ENCODE peak calls at places on chromosomes 4 and X, in four cellular contexts. One of them, this sample, is unnamed.

GRCh38 chr4:38820329-38821061 is 15.9 kb upstream of the TLR1 start:
- DNase-seq in esophagus squamous epithelium: no peak
- DNase-seq in colonic mucosa: no peak
- DNase-seq in CD4-positive, alpha-beta T cell: no peak
- DNase-seq in this sample: no peak

GRCh38 chr4:5465956-5466355 is 242.4 kb downstream of the EVC2 start:
- DNase-seq in esophagus squamous epithelium: no peak
- DNase-seq in colonic mucosa: no peak
- DNase-seq in CD4-positive, alpha-beta T cell: no peak
- DNase-seq in this sample: no peak

GRCh38 chrX:109270580-109271484 is 211.1 kb downstream of the GUCY2F start:
- DNase-seq in esophagus squamous epithelium: peak
- DNase-seq in colonic mucosa: no peak
- DNase-seq in CD4-positive, alpha-beta T cell: no peak
- DNase-seq in this sample: peak

GRCh38 chr4:8045909-8046308 is 106.2 kb upstream of the AFAP1 start:
- DNase-seq in esophagus squamous epithelium: no peak
- DNase-seq in colonic mucosa: no peak
- DNase-seq in CD4-positive, alpha-beta T cell: no peak
- DNase-seq in this sample: no peak

GRCh38 chr4:122854860-122855259 is 28.2 kb downstream of the FGF2 start:
- DNase-seq in esophagus squamous epithelium: no peak
- DNase-seq in colonic mucosa: no peak
- DNase-seq in CD4-positive, alpha-beta T cell: no peak
- DNase-seq in this sample: peak

GRCh38 chr4:93810340-93810992 is 18.1 kb upstream of the ATOH1 start:
- DNase-seq in esophagus squamous epithelium: no peak
- DNase-seq in colonic mucosa: peak
- DNase-seq in CD4-positive, alpha-beta T cell: no peak
- DNase-seq in this sample: no peak

GRCh38 chr4:19791422-19792113 is 460.1 kb upstream of the SLIT2 start:
- DNase-seq in esophagus squamous epithelium: no peak
- DNase-seq in colonic mucosa: no peak
- DNase-seq in CD4-positive, alpha-beta T cell: no peak
- DNase-seq in this sample: no peak

GRCh38 chrX:54807524-54808108 is at the start of gene MAGED2:
- DNase-seq in esophagus squamous epithelium: no peak
- DNase-seq in colonic mucosa: peak
- DNase-seq in CD4-positive, alpha-beta T cell: peak
- DNase-seq in this sample: no peak

GRCh38 chrX:132948648-132949260 is 9.7 kb downstream of the HS6ST2 start:
- DNase-seq in esophagus squamous epithelium: no peak
- DNase-seq in colonic mucosa: no peak
- DNase-seq in CD4-positive, alpha-beta T cell: no peak
- DNase-seq in this sample: peak

GRCh38 chr4:69467797-69468196 is 27.9 kb downstream of the UGT2B4 start:
- DNase-seq in esophagus squamous epithelium: no peak
- DNase-seq in colonic mucosa: no peak
- DNase-seq in CD4-positive, alpha-beta T cell: no peak
- DNase-seq in this sample: no peak

GRCh38 chrX:16666541-16666940 is 16.6 kb downstream of the S100G start:
- DNase-seq in esophagus squamous epithelium: no peak
- DNase-seq in colonic mucosa: no peak
- DNase-seq in CD4-positive, alpha-beta T cell: no peak
- DNase-seq in this sample: no peak

GRCh38 chr4:39502034-39502658 is 25.1 kb downstream of the UGDH start:
- DNase-seq in esophagus squamous epithelium: no peak
- DNase-seq in colonic mucosa: no peak
- DNase-seq in CD4-positive, alpha-beta T cell: no peak
- DNase-seq in this sample: no peak

GRCh38 chrX:65522739-65523372 is 11.7 kb downstream of the LAS1L start:
- DNase-seq in esophagus squamous epithelium: no peak
- DNase-seq in colonic mucosa: no peak
- DNase-seq in CD4-positive, alpha-beta T cell: no peak
- DNase-seq in this sample: no peak

GRCh38 chr4:140005699-140006098 is 148.3 kb downstream of the MAML3 start:
- DNase-seq in esophagus squamous epithelium: no peak
- DNase-seq in colonic mucosa: no peak
- DNase-seq in CD4-positive, alpha-beta T cell: no peak
- DNase-seq in this sample: no peak

GRCh38 chr4:73281982-73282381 is 23.4 kb upstream of the ANKRD17 start:
- DNase-seq in esophagus squamous epithelium: no peak
- DNase-seq in colonic mucosa: no peak
- DNase-seq in CD4-positive, alpha-beta T cell: no peak
- DNase-seq in this sample: no peak

GRCh38 chr4:19772581-19772980 is 479.1 kb upstream of the SLIT2 start:
- DNase-seq in esophagus squamous epithelium: no peak
- DNase-seq in colonic mucosa: no peak
- DNase-seq in CD4-positive, alpha-beta T cell: no peak
- DNase-seq in this sample: no peak

GRCh38 chrX:107700317-107700774 is 72.0 kb downstream of the PRPS1 start:
- DNase-seq in esophagus squamous epithelium: no peak
- DNase-seq in colonic mucosa: no peak
- DNase-seq in CD4-positive, alpha-beta T cell: no peak
- DNase-seq in this sample: no peak

GRCh38 chrX:139194571-139195280 is 335.8 kb upstream of the F9 start:
- DNase-seq in esophagus squamous epithelium: no peak
- DNase-seq in colonic mucosa: no peak
- DNase-seq in CD4-positive, alpha-beta T cell: no peak
- DNase-seq in this sample: no peak

GRCh38 chrX:102950908-102951866 is 14.1 kb downstream of the RAB40AL start:
- DNase-seq in esophagus squamous epithelium: no peak
- DNase-seq in colonic mucosa: peak
- DNase-seq in CD4-positive, alpha-beta T cell: peak
- DNase-seq in this sample: peak

GRCh38 chrX:151985955-151986354 is 11.5 kb upstream of the GABRE start:
- DNase-seq in esophagus squamous epithelium: no peak
- DNase-seq in colonic mucosa: peak
- DNase-seq in CD4-positive, alpha-beta T cell: no peak
- DNase-seq in this sample: peak

DNA sequence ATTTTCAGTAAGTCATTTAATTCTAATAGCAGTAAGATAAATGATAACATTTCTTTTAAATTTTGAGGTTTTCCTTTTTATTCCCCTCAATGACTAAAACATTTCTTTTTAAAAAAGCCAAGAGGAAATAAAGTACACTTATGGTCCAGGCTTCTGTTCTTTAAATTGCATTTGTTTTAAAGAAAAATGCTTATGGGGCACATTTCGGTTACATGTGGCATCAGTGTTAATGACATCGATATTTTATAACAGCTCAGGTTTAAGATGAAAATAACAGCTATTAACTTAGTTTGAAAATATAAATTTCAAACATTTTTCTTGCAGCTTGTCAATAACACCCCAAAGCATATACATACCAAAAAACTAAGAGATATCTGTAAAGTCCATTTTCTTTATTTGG is 1161.1 kb downstream of the PCDH18 start:
- DNase-seq in esophagus squamous epithelium: no peak
- DNase-seq in colonic mucosa: no peak
- DNase-seq in CD4-positive, alpha-beta T cell: no peak
- DNase-seq in this sample: no peak
- TF ChIP-seq CTCF in esophagus squamous epithelium: no peak
- TF ChIP-seq CTCF in colonic mucosa: no peak
- TF ChIP-seq CTCF in CD4-positive, alpha-beta T cell: no peak
- TF ChIP-seq CTCF in this sample: no peak

GRCh38 chrX:149962859-149963757 is 24.8 kb upstream of the EOLA2 start:
- DNase-seq in esophagus squamous epithelium: no peak
- DNase-seq in colonic mucosa: peak
- DNase-seq in CD4-positive, alpha-beta T cell: no peak
- DNase-seq in this sample: peak
- TF ChIP-seq CTCF in esophagus squamous epithelium: peak
- TF ChIP-seq CTCF in colonic mucosa: peak
- TF ChIP-seq CTCF in CD4-positive, alpha-beta T cell: no peak
- TF ChIP-seq CTCF in this sample: peak

GRCh38 chr4:105631818-105632400 is 76.6 kb downstream of the INTS12 start:
- DNase-seq in esophagus squamous epithelium: no peak
- DNase-seq in colonic mucosa: no peak
- DNase-seq in CD4-positive, alpha-beta T cell: no peak
- DNase-seq in this sample: no peak
- TF ChIP-seq CTCF in esophagus squamous epithelium: peak
- TF ChIP-seq CTCF in colonic mucosa: no peak
- TF ChIP-seq CTCF in CD4-positive, alpha-beta T cell: peak
- TF ChIP-seq CTCF in this sample: no peak

DNA sequence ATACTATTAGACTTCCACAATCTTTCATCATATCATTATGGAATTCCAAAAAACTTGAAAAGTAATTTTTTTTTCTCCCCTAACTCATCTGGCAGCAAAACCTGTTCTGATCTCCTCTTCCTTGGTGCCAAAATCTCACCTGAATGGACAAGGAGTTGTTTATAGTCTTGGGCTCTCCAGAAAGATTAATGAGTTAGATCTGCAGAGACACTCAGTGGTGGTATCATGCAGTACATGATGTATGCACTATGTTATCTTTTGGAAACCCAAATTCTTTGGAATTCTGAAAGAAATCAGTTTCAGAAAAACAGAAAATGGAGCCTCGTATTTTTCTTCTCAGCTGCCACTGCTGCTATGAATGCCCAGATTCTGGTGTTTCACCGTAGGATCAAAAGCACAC is 11.7 kb downstream of the GPM6B start:
- DNase-seq in esophagus squamous epithelium: no peak
- DNase-seq in colonic mucosa: no peak
- DNase-seq in CD4-positive, alpha-beta T cell: no peak
- DNase-seq in this sample: no peak
- TF ChIP-seq CTCF in esophagus squamous epithelium: no peak
- TF ChIP-seq CTCF in colonic mucosa: no peak
- TF ChIP-seq CTCF in CD4-positive, alpha-beta T cell: no peak
- TF ChIP-seq CTCF in this sample: no peak

DNA sequence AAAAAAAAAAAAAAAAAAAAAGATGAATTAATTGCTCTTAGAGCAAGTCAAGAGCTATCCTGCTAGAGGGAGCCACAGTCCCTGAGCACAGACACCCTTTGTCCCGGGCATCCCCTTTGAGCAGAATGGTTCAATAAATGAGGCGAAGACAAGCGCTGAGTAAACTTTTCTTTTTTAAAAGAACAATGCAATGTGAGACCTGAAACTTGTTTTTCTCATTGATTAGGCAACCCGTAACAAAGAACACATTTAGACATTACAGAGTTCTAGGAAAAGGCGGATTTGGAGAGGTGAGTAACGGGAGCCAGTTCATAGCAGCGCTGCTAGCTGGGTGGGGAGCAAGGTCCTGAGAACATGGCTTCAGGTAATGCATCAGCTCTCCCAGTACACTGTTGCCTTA is 46.1 kb downstream of the GRK4 start:
- DNase-seq in esophagus squamous epithelium: no peak
- DNase-seq in colonic mucosa: no peak
- DNase-seq in CD4-positive, alpha-beta T cell: no peak
- DNase-seq in this sample: peak
- TF ChIP-seq CTCF in esophagus squamous epithelium: peak
- TF ChIP-seq CTCF in colonic mucosa: no peak
- TF ChIP-seq CTCF in CD4-positive, alpha-beta T cell: no peak
- TF ChIP-seq CTCF in this sample: no peak

GRCh38 chr4:153428816-153429592 is 37.2 kb upstream of the TMEM131L start:
- DNase-seq in esophagus squamous epithelium: no peak
- DNase-seq in colonic mucosa: no peak
- DNase-seq in CD4-positive, alpha-beta T cell: no peak
- DNase-seq in this sample: no peak

GRCh38 chr4:153438916-153439756 is 27.0 kb upstream of the TMEM131L start:
- DNase-seq in esophagus squamous epithelium: no peak
- DNase-seq in colonic mucosa: no peak
- DNase-seq in CD4-positive, alpha-beta T cell: no peak
- DNase-seq in this sample: no peak

GRCh38 chr4:153434190-153434589 is 32.0 kb upstream of the TMEM131L start:
- DNase-seq in esophagus squamous epithelium: no peak
- DNase-seq in colonic mucosa: no peak
- DNase-seq in CD4-positive, alpha-beta T cell: no peak
- DNase-seq in this sample: no peak

GRCh38 chr4:153432971-153433752 is 33.0 kb upstream of the TMEM131L start:
- DNase-seq in esophagus squamous epithelium: peak
- DNase-seq in colonic mucosa: peak
- DNase-seq in CD4-positive, alpha-beta T cell: peak
- DNase-seq in this sample: peak

DNA sequence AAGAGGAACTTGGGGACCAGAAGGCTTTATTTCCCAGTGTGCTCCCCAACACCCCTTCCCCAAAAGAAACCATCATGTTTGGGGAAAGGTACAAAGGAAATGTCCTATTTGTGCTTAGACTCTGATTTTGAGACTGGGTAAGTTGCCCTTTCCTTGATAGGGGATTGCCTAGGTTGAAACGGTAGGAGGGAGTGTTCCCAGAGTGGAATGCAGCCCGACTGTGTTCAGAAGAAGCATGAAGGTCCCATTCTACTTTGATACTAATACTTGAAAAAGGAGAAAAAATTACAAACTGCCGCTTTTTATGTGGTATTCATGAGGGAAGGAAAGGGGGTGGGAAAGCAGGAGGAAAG is 32.4 kb upstream of the TMEM131L start:
- DNase-seq in esophagus squamous epithelium: no peak
- DNase-seq in colonic mucosa: no peak
- DNase-seq in CD4-positive, alpha-beta T cell: no peak
- DNase-seq in this sample: no peak
- TF ChIP-seq CTCF in esophagus squamous epithelium: no peak
- TF ChIP-seq CTCF in colonic mucosa: no peak
- TF ChIP-seq CTCF in CD4-positive, alpha-beta T cell: no peak
- TF ChIP-seq CTCF in this sample: no peak

DNA sequence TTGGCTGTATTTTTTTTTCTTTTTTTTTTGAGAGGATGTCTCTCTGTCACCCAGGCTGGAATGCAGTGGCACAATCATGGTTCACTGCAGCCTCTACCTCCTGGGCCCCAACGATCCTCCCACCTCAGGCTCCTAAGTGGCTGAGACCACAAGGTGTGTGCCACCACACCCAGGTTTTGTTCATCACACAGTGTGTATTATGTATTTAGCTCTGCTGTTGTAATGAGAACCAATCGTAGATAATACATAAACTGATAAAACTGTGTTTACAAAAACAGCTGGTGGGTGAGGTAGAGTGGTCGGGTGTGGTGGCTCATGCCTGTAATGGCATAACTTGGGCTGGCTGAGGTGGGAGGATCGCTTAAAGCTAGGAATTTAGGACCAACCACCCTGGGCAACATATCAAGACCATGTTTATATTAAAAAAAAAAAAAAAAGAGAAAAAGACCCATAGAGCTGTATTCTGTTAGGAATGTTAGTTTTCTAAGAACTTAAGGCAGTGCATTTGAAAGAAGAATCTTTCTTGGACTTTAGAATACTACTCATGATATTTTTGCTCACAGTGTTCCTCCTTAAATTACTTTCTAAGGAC is 34.9 kb downstream of the POLR2B start:
- DNase-seq in esophagus squamous epithelium: no peak
- DNase-seq in colonic mucosa: no peak
- DNase-seq in CD4-positive, alpha-beta T cell: no peak
- DNase-seq in this sample: no peak
- TF ChIP-seq CTCF in esophagus squamous epithelium: no peak
- TF ChIP-seq CTCF in colonic mucosa: no peak
- TF ChIP-seq CTCF in CD4-positive, alpha-beta T cell: no peak
- TF ChIP-seq CTCF in this sample: no peak

GRCh38 chr4:81369898-81370297 is 101.8 kb downstream of the RASGEF1B start:
- DNase-seq in esophagus squamous epithelium: no peak
- DNase-seq in colonic mucosa: no peak
- DNase-seq in CD4-positive, alpha-beta T cell: no peak
- DNase-seq in this sample: no peak

GRCh38 chr4:81366786-81367185 is 104.9 kb downstream of the RASGEF1B start:
- DNase-seq in esophagus squamous epithelium: no peak
- DNase-seq in colonic mucosa: no peak
- DNase-seq in CD4-positive, alpha-beta T cell: no peak
- DNase-seq in this sample: no peak
- TF ChIP-seq CTCF in esophagus squamous epithelium: no peak
- TF ChIP-seq CTCF in colonic mucosa: no peak
- TF ChIP-seq CTCF in CD4-positive, alpha-beta T cell: no peak
- TF ChIP-seq CTCF in this sample: no peak

This sample was measured in Calu3.